ENCODE peak calls at places on chromosome 5, in six cellular contexts. One of them, this sample, is unnamed.

GRCh38 chr5:94314507-94315170 is 303.8 kb downstream of the KIAA0825 start:
- DNase-seq in K562: peak
- DNase-seq in ecto neural progenitor cell: no peak
- DNase-seq in cardiac fibroblast: peak
- DNase-seq in NCI-H524 treated with DMSO at 0.1 percent for 48 hours: no peak
- DNase-seq in body of pancreas: no peak
- DNase-seq in this sample: no peak

GRCh38 chr5:141958113-141958512 is at the start of gene PCDH12:
- DNase-seq in K562: no peak
- DNase-seq in ecto neural progenitor cell: no peak
- DNase-seq in cardiac fibroblast: peak
- DNase-seq in NCI-H524 treated with DMSO at 0.1 percent for 48 hours: peak
- DNase-seq in body of pancreas: no peak
- DNase-seq in this sample: no peak

GRCh38 chr5:142500506-142500905 is 175.7 kb upstream of the SPRY4 start:
- DNase-seq in K562: no peak
- DNase-seq in ecto neural progenitor cell: no peak
- DNase-seq in cardiac fibroblast: no peak
- DNase-seq in NCI-H524 treated with DMSO at 0.1 percent for 48 hours: no peak
- DNase-seq in body of pancreas: no peak
- DNase-seq in this sample: no peak

GRCh38 chr5:175347931-175348330 is 96.1 kb downstream of the DRD1 start:
- DNase-seq in K562: no peak
- DNase-seq in ecto neural progenitor cell: no peak
- DNase-seq in cardiac fibroblast: no peak
- DNase-seq in NCI-H524 treated with DMSO at 0.1 percent for 48 hours: no peak
- DNase-seq in body of pancreas: no peak
- DNase-seq in this sample: no peak

GRCh38 chr5:40679998-40680681 is 425 bp downstream of the PTGER4 start:
- DNase-seq in K562: no peak
- DNase-seq in ecto neural progenitor cell: peak
- DNase-seq in cardiac fibroblast: no peak
- DNase-seq in NCI-H524 treated with DMSO at 0.1 percent for 48 hours: no peak
- DNase-seq in body of pancreas: peak
- DNase-seq in this sample: no peak

GRCh38 chr5:120083851-120084615 is 380.1 kb upstream of the PRR16 start:
- DNase-seq in K562: no peak
- DNase-seq in ecto neural progenitor cell: no peak
- DNase-seq in cardiac fibroblast: no peak
- DNase-seq in NCI-H524 treated with DMSO at 0.1 percent for 48 hours: peak
- DNase-seq in body of pancreas: no peak
- DNase-seq in this sample: peak

GRCh38 chr5:132459031-132459982 is 31.3 kb downstream of the IRF1 start:
- DNase-seq in K562: peak
- DNase-seq in ecto neural progenitor cell: no peak
- DNase-seq in cardiac fibroblast: peak
- DNase-seq in NCI-H524 treated with DMSO at 0.1 percent for 48 hours: no peak
- DNase-seq in body of pancreas: no peak
- DNase-seq in this sample: no peak

GRCh38 chr5:5025774-5026406 is 114.2 kb upstream of the ADAMTS16 start:
- DNase-seq in K562: no peak
- DNase-seq in ecto neural progenitor cell: no peak
- DNase-seq in cardiac fibroblast: no peak
- DNase-seq in NCI-H524 treated with DMSO at 0.1 percent for 48 hours: no peak
- DNase-seq in body of pancreas: no peak
- DNase-seq in this sample: peak

GRCh38 chr5:84437673-84438315 is 53.1 kb upstream of the EDIL3 start:
- DNase-seq in K562: no peak
- DNase-seq in ecto neural progenitor cell: no peak
- DNase-seq in cardiac fibroblast: peak
- DNase-seq in NCI-H524 treated with DMSO at 0.1 percent for 48 hours: no peak
- DNase-seq in body of pancreas: no peak
- DNase-seq in this sample: no peak

GRCh38 chr5:29905626-29906353 is 1287.7 kb upstream of the CDH6 start:
- DNase-seq in K562: no peak
- DNase-seq in ecto neural progenitor cell: no peak
- DNase-seq in cardiac fibroblast: no peak
- DNase-seq in NCI-H524 treated with DMSO at 0.1 percent for 48 hours: no peak
- DNase-seq in body of pancreas: no peak
- DNase-seq in this sample: no peak

GRCh38 chr5:21919417-21920022 is 933.6 kb downstream of the CDH12 start:
- DNase-seq in K562: peak
- DNase-seq in ecto neural progenitor cell: no peak
- DNase-seq in cardiac fibroblast: peak
- DNase-seq in NCI-H524 treated with DMSO at 0.1 percent for 48 hours: peak
- DNase-seq in body of pancreas: peak
- DNase-seq in this sample: peak

GRCh38 chr5:59218424-59219045 is 635.7 kb downstream of the RAB3C start:
- DNase-seq in K562: no peak
- DNase-seq in ecto neural progenitor cell: no peak
- DNase-seq in cardiac fibroblast: peak
- DNase-seq in NCI-H524 treated with DMSO at 0.1 percent for 48 hours: no peak
- DNase-seq in body of pancreas: no peak
- DNase-seq in this sample: no peak

GRCh38 chr5:169286572-169287325 is 14.2 kb downstream of the SLIT3 start:
- DNase-seq in K562: no peak
- DNase-seq in ecto neural progenitor cell: no peak
- DNase-seq in cardiac fibroblast: no peak
- DNase-seq in NCI-H524 treated with DMSO at 0.1 percent for 48 hours: no peak
- DNase-seq in body of pancreas: no peak
- DNase-seq in this sample: no peak

This sample was measured in LNCaP clone FGC.